ENCODE peak calls at places on chromosomes 11 and 22, in nine cellular contexts. O, A, Q, Y, K, S, P, U and H are unnamed samples.
A peak's percentile ranks its signal among the peaks of the same experiment; 100 is the strongest.

GRCh38 chr11:10659339-10660216 is 34.0 kb downstream of the IRAG1 start:
- DNase-seq in O (peak; percentile 86), A (peak; percentile 85), Q (no peak), Y (peak; percentile 95), K (peak; percentile 90), S (peak; percentile 58), P (peak; percentile 78), U (peak; percentile 73), H (peak; percentile 92)

GRCh38 chr11:1270476-1270875 is 39.0 kb downstream of the TOLLIP start:
- DNase-seq in O (no peak), A (no peak), Q (no peak), Y (no peak), K (no peak), S (no peak), P (no peak), U (no peak), H (no peak)

GRCh38 chr11:44548032-44548695 is 17.3 kb upstream of the CD82 start:
- DNase-seq in O (no peak), A (no peak), Q (no peak), Y (no peak), K (no peak), S (no peak), P (no peak), U (no peak), H (no peak)

GRCh38 chr11:72195921-72196320 is 4.0 kb downstream of the FOLR1 start:
- DNase-seq in O (no peak), A (no peak), Q (no peak), Y (no peak), K (no peak), S (no peak), P (no peak), U (no peak), H (no peak)

GRCh38 chr11:22583963-22584492 is 41.6 kb downstream of the FANCF start:
- DNase-seq in O (no peak), A (no peak), Q (peak; percentile 17), Y (no peak), K (no peak), S (no peak), P (no peak), U (no peak), H (no peak)

GRCh38 chr11:66934971-66935779 is 23.0 kb downstream of the PC start:
- DNase-seq in O (no peak), A (peak; percentile 69), Q (no peak), Y (peak; percentile 94), K (peak; percentile 87), S (no peak), P (no peak), U (no peak), H (no peak)

GRCh38 chr22:20945578-20945934 is 21.5 kb upstream of the AIFM3 start:
- DNase-seq in O (no peak), A (no peak), Q (no peak), Y (no peak), K (no peak), S (peak; percentile 14), P (no peak), U (no peak), H (no peak)

GRCh38 chr11:74318241-74318932 is 6.9 kb upstream of the P4HA3 start:
- DNase-seq in O (peak; percentile 64), A (no peak), Q (no peak), Y (peak; percentile 29), K (peak; percentile 69), S (no peak), P (no peak), U (no peak), H (no peak)

GRCh38 chr11:44658451-44658850 is 68.3 kb upstream of the TSPAN18 start:
- DNase-seq in O (peak; percentile 25), A (peak; percentile 35), Q (peak; percentile 48), Y (no peak), K (peak; percentile 52), S (no peak), P (no peak), U (no peak), H (no peak)

DNA sequence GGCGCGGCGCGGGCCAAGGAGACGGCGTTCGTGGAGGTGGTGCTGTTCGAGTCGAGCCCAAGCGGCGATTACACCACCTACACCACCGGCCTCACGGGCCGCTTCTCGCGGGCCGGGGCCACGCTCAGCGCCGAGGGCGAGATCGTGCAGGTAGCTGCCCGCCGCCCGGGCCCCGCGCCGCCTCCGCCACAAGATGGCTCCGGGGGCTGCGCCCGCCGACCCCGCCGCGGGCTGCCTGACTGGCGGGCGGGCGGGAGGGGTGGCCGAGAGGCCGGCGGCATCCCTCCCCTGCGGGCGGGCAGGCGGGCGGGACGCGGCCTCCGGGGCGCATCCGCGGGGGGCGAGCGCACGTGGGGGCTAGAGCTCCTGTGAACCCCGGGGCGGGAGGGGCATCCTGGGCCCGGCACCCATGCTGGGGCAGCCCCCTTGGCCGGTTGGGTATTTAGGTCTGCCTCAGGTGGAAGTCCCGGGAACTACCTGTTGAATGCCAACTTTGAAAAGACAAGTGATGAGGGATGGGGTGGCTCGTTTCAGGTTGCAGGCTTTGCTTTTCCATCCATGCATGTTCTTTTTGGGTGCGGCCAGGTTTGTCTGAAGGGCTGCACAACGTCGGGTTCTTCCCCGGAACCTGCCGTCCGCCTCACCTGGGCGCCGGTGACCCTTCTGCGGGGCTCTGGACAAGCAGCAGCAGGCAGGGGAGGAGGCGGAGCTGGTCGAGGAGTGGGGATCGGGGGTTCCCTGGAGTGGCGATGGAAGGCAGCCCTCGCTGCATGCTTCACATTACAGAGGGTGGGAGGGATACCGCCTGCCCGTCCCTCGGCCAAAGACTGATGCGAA is 763 bp downstream of the ZNRF3 start:
- DNase-seq in O (peak; percentile 15), A (peak; percentile 52), Q (peak; percentile 83), Y (peak; percentile 30), K (peak; percentile 60), S (peak; percentile 72), P (no peak), U (peak; percentile 53), H (no peak)
- TF ChIP-seq CTCF in O (no peak), A (no peak), Q (no peak), Y (no peak), K (no peak), S (peak; percentile 24), P (no peak), U (peak; percentile 11), H (no peak)

GRCh38 chr11:117057727-117058126 is 40.5 kb downstream of the SIK3 start:
- DNase-seq in O (no peak), A (no peak), Q (no peak), Y (no peak), K (no peak), S (no peak), P (no peak), U (no peak), H (no peak)
- H3K4me3 ChIP-seq in O (no peak overlapping the region), A (no peak overlapping the region), Q (no peak overlapping the region), Y (no peak overlapping the region), K (no peak overlapping the region), S (no peak overlapping the region), P (no peak overlapping the region), U (no peak overlapping the region), H (no peak overlapping the region)

DNA sequence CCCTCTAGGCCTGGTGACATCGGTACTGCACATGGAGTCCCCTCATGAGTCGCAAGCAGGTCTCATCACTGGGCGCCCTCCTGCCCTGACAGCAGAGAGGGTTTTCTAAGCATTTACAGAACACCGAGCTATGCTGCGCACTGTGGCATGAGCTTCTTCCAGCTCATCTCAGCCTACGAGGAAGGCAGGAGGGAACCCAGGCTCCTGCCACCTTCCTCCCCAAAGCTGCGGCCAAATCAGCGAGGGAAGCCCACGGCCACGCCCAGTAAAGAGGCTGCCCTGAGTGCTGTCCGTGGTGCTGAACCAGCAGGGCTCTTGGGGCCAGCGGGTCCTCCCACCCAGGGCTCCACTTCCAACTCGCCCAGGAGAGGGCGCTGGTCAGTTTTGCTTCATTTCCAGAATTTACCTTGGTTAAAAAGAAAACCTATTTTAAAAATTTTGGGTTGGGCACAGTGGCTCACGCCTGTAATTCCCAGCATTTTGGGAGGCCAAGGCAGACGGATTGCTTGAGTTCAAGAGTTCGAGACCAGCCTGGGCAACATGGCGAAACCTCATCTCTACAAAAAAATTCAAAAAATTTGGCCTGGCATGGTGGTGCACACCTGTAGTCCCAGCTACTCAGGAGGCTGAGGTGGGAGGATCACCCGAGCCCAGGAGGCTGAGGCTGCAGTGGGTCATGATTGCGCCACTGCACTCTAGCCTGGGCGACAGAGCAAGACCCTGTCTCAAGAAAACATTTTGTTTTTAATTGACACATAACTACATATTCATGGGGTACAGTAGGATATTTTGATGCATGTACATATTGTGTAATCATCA is 34.2 kb downstream of the PHF21B start:
- DNase-seq in O (peak; percentile 59), A (peak; percentile 84), Q (peak; percentile 97), Y (peak; percentile 83), K (peak; percentile 86), S (peak; percentile 72), P (peak; percentile 53), U (peak; percentile 68), H (peak; percentile 4)
- TF ChIP-seq CTCF in O (peak; percentile 92), A (peak; percentile 86), Q (peak; percentile 88), Y (peak; percentile 87), K (peak; percentile 90), S (peak; percentile 53), P (peak; percentile 89), U (peak; percentile 62), H (peak; percentile 83)

DNA sequence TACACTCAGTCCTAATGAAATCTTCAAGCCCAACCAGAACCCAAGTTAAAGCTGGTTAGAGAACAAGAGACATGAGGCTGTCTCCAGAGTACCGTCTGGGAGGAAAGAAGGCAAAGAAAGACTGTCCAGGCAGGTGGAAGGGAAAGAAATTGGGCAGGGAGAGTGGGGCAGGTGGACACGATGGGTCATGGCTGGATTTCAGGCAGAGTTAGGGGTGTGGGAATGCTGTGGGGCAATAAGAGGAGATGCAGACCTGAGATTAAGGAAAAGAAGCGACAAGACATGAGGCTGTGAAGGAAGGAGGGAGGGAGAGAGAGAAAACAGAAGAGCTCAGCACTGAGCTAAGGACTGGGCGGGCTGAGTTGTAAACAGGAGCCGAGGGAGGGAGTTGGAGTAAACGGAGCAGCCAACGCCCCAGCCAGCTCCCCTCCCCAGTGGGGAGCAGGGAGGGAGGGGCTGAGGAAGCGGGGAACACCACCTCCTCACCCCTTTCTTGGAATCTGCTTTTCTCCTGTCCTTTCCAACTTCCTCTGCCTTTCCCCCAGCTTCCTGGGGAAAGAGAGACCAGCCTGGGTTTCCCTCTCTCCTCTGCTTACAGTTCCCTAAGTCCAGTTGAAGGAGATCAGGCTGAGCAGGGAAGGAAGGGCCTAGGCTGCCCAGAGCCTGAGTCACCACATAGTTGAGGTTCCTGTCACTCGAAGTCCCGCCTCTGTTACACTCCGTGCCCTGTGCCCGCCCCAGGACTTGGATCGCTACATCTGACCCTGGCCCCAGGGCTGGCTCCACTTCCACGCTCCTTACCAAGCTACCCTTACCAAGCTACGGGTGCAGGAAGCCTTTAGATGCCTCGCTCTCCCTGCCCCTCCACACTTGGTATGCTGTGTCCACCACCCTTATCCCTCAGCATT is 6.6 kb upstream of the AHNAK start:
- DNase-seq in O (peak; percentile 94), A (peak; percentile 94), Q (peak; percentile 88), Y (peak; percentile 96), K (peak; percentile 93), S (peak; percentile 91), P (peak; percentile 94), U (peak; percentile 93), H (peak; percentile 90)
- H3K4me3 ChIP-seq in O (peak overlapping the region; percentile 40), A (peak overlapping the region; percentile 38), Q (peak overlapping the region; percentile 36), Y (peak overlapping the region; percentile 57), K (peak overlapping the region; percentile 39), S (peak overlapping the region; percentile 27), P (peak overlapping the region; percentile 38), U (peak overlapping the region; percentile 43), H (peak overlapping the region; percentile 28)